ENCODE peak calls at places on chromosomes 1 and 21, in six cellular contexts. G, X, L, J, C and Q are unnamed samples.

GRCh38 chr1:243490748-243491686 is 235.2 kb downstream of the SDCCAG8 start:
- DNase-seq in G (no peak), X (no peak), L (no peak), J (no peak), C (peak), Q (peak)

GRCh38 chr1:241518447-241519307 is 878 bp downstream of the FH start:
- DNase-seq in G (no peak), X (peak), L (peak), J (peak), C (peak), Q (no peak)

GRCh38 chr21:33569986-33570385 is 18.5 kb downstream of the DONSON start:
- DNase-seq in G (no peak), X (no peak), L (no peak), J (no peak), C (no peak), Q (no peak)

GRCh38 chr1:218584418-218585155 is 239.5 kb downstream of the TGFB2 start:
- DNase-seq in G (no peak), X (no peak), L (no peak), J (no peak), C (peak), Q (no peak)

GRCh38 chr1:169113613-169114119 is 7.2 kb downstream of the ATP1B1 start:
- DNase-seq in G (no peak), X (peak), L (no peak), J (no peak), C (peak), Q (no peak)

GRCh38 chr1:11873954-11874562 is 15.3 kb upstream of the NPPB start:
- DNase-seq in G (no peak), X (no peak), L (no peak), J (peak), C (no peak), Q (no peak)

GRCh38 chr1:119959268-119959667 is 63.0 kb upstream of the ADAM30 start:
- DNase-seq in G (no peak), X (no peak), L (no peak), J (no peak), C (no peak), Q (no peak)

GRCh38 chr1:17255336-17255735 is 6.4 kb downstream of the PADI3 start:
- DNase-seq in G (no peak), X (no peak), L (peak), J (no peak), C (no peak), Q (no peak)

GRCh38 chr1:37561794-37562132 is 5.0 kb downstream of the DNALI1 start:
- DNase-seq in G (no peak), X (peak), L (peak), J (no peak), C (peak), Q (no peak)

GRCh38 chr1:42931108-42931539 is 27.5 kb downstream of the SLC2A1 start:
- DNase-seq in G (no peak), X (peak), L (peak), J (no peak), C (peak), Q (no peak)

GRCh38 chr1:68449901-68450300 is at the start of gene RPE65:
- DNase-seq in G (no peak), X (no peak), L (no peak), J (no peak), C (no peak), Q (no peak)

GRCh38 chr1:161732319-161732718 is 11.0 kb downstream of the FCRLB start:
- DNase-seq in G (no peak), X (no peak), L (no peak), J (no peak), C (no peak), Q (no peak)

GRCh38 chr1:211653907-211654553 is 21.4 kb downstream of the NEK2 start:
- DNase-seq in G (no peak), X (no peak), L (no peak), J (no peak), C (peak), Q (peak)

DNA sequence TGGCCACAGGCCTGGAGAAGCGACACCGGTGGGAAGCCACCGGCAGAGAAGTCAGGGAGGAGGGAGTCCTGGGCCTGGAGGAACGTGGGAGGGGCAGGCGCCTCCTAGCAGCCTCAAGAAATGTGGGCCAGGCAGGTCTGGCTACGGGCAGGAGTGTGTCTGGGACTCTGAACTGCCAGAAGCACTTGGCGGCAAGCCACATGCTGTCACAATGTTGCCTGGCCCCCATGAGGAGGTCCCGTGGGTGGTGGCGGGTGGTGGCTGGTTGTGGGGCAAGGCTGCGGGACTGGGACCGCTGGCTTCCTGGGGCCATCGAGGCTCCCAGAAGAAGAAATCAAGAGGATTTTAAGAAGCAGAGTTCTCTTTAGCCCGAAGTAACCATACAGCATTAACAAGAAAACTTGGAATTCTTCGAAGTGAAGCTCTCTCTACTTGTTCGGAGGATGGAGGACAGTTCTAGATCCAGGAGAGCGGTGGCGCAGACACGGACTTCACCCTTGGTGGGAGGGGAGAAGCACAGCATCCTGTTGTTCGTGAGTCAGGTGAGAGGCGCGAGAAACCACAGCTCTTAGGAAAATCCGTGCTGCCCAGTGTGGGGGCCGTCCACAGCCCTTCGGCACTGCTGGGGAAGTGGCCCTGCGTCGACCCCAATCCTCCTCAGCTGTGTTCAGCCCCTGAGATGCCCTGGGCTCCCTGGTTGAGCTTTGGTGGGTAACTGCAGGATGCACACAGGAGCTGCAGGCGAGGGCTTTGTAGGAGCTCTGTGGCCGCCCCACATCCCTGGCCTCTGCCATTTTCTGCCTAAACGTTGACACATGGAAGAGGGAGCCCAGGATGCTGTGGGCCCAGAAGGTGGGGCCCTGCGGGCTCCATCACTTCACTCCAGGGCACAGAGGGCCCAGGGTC is 12.4 kb downstream of the SKI start:
- DNase-seq in G (peak), X (no peak), L (no peak), J (peak), C (peak), Q (peak)
- H3K4me3 ChIP-seq in G (no peak), X (no peak), L (no peak), J (no peak), C (no peak), Q (no peak)

DNA sequence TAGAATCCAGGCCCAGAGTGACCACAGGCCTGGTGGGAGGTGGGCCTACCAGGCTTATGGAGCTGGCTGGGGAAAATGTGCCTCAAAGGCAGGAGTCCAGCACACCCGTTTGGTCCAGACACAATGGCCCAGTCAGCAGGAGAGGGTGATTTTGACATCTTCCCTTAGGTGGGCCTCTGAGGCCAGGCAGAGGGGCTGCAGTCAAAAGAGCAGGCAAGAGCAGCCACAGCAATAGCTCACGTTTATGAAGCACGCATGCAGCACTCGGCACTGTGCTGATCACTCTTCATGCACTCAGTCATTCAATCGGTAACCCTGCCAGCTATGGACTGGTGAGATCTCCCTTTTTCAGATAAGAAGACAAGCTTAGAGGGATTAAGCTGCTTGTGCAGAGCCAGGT is 146.8 kb downstream of the LRIG2 start:
- DNase-seq in G (no peak), X (no peak), L (no peak), J (no peak), C (no peak), Q (no peak)
- H3K27ac ChIP-seq in G (no peak), X (no peak), L (no peak), J (no peak), C (no peak), Q (no peak)

GRCh38 chr1:172149377-172149776 is 271.1 kb upstream of the C1orf105 start:
- DNase-seq in G (no peak), X (no peak), L (no peak), J (no peak), C (peak), Q (no peak)

GRCh38 chr1:172154571-172154970 is 265.9 kb upstream of the C1orf105 start:
- DNase-seq in G (no peak), X (no peak), L (no peak), J (no peak), C (peak), Q (no peak)
- H3K4me3 ChIP-seq in G (no peak), X (no peak), L (no peak), J (no peak), C (peak), Q (no peak)

GRCh38 chr21:42277593-42277992 is 37.6 kb downstream of the TFF3 start:
- DNase-seq in G (no peak), X (no peak), L (no peak), J (no peak), C (no peak), Q (no peak)
- H3K27ac ChIP-seq in G (no peak), X (no peak), L (no peak), J (no peak), C (no peak), Q (no peak)

GRCh38 chr1:30718636-30719405 is 4.6 kb downstream of the MATN1 start:
- DNase-seq in G (peak), X (peak), L (peak), J (peak), C (peak), Q (peak)

GRCh38 chr1:30715886-30716285 is 7.5 kb downstream of the MATN1 start:
- DNase-seq in G (no peak), X (no peak), L (no peak), J (no peak), C (no peak), Q (no peak)

GRCh38 chr1:30719406-30720270 is 3.7 kb downstream of the MATN1 start:
- DNase-seq in G (no peak), X (no peak), L (no peak), J (no peak), C (peak), Q (peak)

GRCh38 chr1:30716646-30717045 is 6.7 kb downstream of the MATN1 start:
- DNase-seq in G (no peak), X (no peak), L (no peak), J (no peak), C (no peak), Q (no peak)

GRCh38 chr1:30718091-30718635 is 5.2 kb downstream of the MATN1 start:
- DNase-seq in G (peak), X (peak), L (peak), J (peak), C (peak), Q (peak)
- H3K4me3 ChIP-seq in G (peak), X (peak), L (peak), J (no peak), C (peak), Q (no peak)

DNA sequence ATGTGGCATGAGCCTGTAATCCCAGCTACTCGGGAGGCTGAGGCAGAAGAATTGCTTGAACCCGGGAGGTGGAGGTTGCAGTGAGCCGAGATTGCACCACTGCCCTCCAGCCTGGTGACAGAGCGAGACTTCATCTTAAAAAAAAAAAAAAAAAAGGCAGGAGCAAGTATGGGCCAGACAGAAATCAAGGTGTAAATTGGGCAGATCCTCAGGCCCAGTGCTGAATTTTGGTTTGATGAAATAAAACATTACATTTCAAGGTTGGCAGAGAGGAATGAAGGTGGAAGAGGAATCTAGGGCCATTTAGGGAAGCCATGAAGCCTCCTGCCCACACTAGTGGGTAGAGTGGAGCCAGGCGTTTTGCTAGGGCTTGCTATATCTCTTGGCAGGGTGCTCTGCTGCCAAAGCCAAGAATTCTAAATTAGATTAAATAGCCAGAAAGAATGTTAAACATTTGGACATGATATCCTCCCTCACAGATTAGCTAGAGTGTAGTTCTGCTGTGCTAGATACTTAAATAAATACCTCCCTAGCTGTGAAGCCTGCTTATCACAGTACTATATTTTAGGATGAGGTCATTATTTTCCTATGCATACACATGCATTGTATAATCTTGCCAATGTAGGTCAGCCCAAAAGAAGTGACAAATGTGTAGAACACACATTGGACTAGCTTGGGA is 16.6 kb upstream of the LGALS8 start:
- DNase-seq in G (no peak), X (no peak), L (no peak), J (no peak), C (peak), Q (no peak)
- H3K27ac ChIP-seq in G (no peak), X (no peak), L (no peak), J (peak), C (no peak), Q (no peak)

DNA sequence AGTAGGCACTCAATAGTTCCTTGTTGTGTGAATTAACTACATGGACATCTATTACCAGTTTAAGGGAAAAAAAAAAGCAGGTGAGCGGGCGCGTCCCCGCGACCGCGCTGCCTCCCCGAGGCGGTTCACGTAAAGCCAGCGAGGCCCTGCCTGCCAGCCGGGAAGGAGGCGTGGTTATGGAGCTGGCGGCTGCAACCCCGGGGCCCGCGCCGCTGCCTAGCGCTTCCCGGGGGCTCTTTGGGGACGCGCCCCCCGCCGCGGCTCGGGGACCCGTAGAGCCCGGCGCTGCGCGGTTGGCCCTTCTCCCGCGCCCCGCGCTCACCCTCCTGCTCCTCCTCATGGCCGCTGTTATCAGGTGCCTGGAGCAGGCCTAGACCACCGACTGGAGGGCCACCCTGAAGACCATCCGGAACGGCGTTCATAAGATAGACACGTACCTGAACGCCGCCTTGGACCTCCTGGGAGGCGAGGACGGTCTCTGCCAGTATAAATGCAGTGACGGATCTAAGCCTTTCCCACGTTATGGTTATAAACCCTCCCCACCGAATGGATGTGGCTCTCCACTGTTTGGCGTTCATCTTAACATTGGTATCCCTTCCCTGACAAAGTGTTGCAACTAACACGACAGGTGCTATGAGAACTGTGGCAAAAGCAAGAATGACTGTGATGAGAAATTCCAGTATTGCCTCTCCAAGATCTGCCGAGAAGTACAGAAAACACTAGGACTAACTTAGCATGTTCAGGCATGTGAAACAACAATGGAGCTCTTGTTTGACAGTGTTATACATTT is 2.6 kb upstream of the CC2D1B start:
- DNase-seq in G (no peak), X (no peak), L (peak), J (peak), C (peak), Q (peak)
- H3K4me3 ChIP-seq in G (peak), X (no peak), L (peak), J (peak), C (peak), Q (peak)

GRCh38 chr1:226350504-226350865 is 41.5 kb upstream of the LIN9 start:
- DNase-seq in G (no peak), X (no peak), L (no peak), J (peak), C (no peak), Q (no peak)
- H3K27ac ChIP-seq in G (no peak), X (peak), L (peak), J (no peak), C (no peak), Q (no peak)

GRCh38 chr1:201945157-201945556 is 1.2 kb downstream of the LMOD1 start:
- DNase-seq in G (no peak), X (no peak), L (no peak), J (no peak), C (peak), Q (no peak)
- H3K4me3 ChIP-seq in G (peak), X (no peak), L (peak), J (peak), C (peak), Q (peak)

DNA sequence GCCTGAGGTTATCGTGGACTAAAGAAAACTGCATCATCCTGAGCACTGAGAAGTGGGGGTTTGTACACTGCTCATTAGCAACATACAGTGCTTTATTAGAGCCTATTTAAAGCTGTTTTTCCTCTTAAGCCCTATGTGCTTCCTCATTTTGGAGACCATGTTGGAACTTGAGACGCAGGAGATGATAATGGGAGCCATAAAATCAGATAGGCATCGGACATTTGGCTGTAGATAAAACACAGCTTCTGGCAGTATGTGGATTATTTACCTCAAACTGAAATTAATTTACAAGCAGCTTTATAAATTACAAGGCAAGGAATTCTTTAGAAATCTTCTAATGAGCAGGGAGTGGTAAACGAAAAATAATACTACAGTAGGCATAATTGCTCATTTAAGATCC is 147.7 kb upstream of the IVNS1ABP start:
- DNase-seq in G (no peak), X (no peak), L (no peak), J (no peak), C (no peak), Q (no peak)
- H3K27ac ChIP-seq in G (no peak), X (no peak), L (no peak), J (no peak), C (no peak), Q (no peak)